ENCODE peak calls at places on chromosomes 11 and 22, in seven cellular contexts. P is PC-9; I is fibroblast of lung; S is CD8-positive, alpha-beta T cell; N is endodermal cell; T is GM23338; Q is sigmoid colon. M is an unnamed sample. For H3K4me1 and H3K27me3, the result is how much of the 10 kb centered on the place peaks cover.

GRCh38 chr11:132064987-132065620 is 694.7 kb downstream of the NTM start:
- DNase-seq in T (no peak), Q (no peak), S (no peak), P (no peak), N (no peak), I (peak), M (no peak)

GRCh38 chr11:47786373-47786772 is 19.2 kb upstream of the FNBP4 start:
- DNase-seq in I (peak), T (no peak), Q (no peak), S (no peak), P (no peak), N (no peak), M (no peak)

GRCh38 chr11:100585728-100586127 is 101.4 kb upstream of the ARHGAP42 start:
- DNase-seq in I (no peak), Q (no peak), P (no peak), T (no peak), N (no peak), S (no peak), M (no peak)

GRCh38 chr11:45432100-45432499 is 146.0 kb upstream of the SYT13 start:
- DNase-seq in T (peak), P (no peak), N (peak), Q (no peak), S (no peak), I (no peak), M (no peak)

GRCh38 chr11:23840872-23841271 is 656.0 kb upstream of the LUZP2 start:
- DNase-seq in N (no peak), T (no peak), P (no peak), I (no peak), S (no peak), Q (no peak), M (no peak)

GRCh38 chr11:76601272-76601671 is 69.3 kb downstream of the LRRC32 start:
- DNase-seq in Q (no peak), S (no peak), N (no peak), P (no peak), T (no peak), I (no peak), M (peak)

GRCh38 chr22:19929586-19930302 is 11.8 kb upstream of the COMT start:
- DNase-seq in Q (no peak), S (no peak), I (no peak), T (no peak), P (no peak), N (no peak), M (no peak)

GRCh38 chr11:8934735-8935478 is 2.2 kb upstream of the C11orf16 start:
- DNase-seq in T (peak), Q (no peak), S (no peak), I (peak), N (peak), P (peak), M (no peak)

GRCh38 chr11:119055901-119056300 is 1.1 kb downstream of the HYOU1 start:
- DNase-seq in P (no peak), I (peak), Q (no peak), N (peak), T (peak), S (no peak), M (no peak)

GRCh38 chr11:48047616-48048015 is 67.3 kb downstream of the PTPRJ start:
- DNase-seq in T (no peak), Q (no peak), S (no peak), P (no peak), N (no peak), I (peak), M (no peak)

GRCh38 chr11:119126675-119127268 is 5.4 kb downstream of the HINFP start:
- DNase-seq in P (no peak), Q (no peak), N (no peak), S (no peak), I (no peak), T (no peak), M (no peak)

GRCh38 chr22:38751422-38752346 is 4.1 kb downstream of the SUN2 start:
- DNase-seq in I (peak), T (no peak), N (no peak), P (peak), Q (no peak), S (peak), M (peak)

GRCh38 chr11:70108250-70108649 is 30.1 kb downstream of the ANO1 start:
- DNase-seq in I (peak), T (no peak), N (no peak), Q (peak), S (no peak), P (no peak), M (no peak)

GRCh38 chr11:30533445-30533947 is 52.7 kb downstream of the MPPED2 start:
- DNase-seq in P (no peak), Q (no peak), T (no peak), I (no peak), S (no peak), N (no peak), M (no peak)

GRCh38 chr11:76656087-76656531 is 14.4 kb downstream of the LRRC32 start:
- DNase-seq in T (no peak), Q (peak), I (no peak), P (no peak), N (peak), S (no peak), M (peak)

GRCh38 chr11:95337175-95337957 is 106.4 kb upstream of the SESN3 start:
- DNase-seq in N (peak), S (peak), T (peak), I (peak), P (no peak), Q (peak), M (peak)

GRCh38 chr22:46084943-46085830 is 65.1 kb upstream of the PPARA start:
- DNase-seq in N (no peak), P (no peak), T (no peak), Q (peak), I (peak), S (no peak), M (peak)

GRCh38 chr11:111561801-111562325 is 21.3 kb downstream of the LAYN start:
- DNase-seq in S (no peak), I (peak), P (peak), T (peak), N (no peak), Q (no peak), M (no peak)

GRCh38 chr22:48644997-48645396 is 1182.7 kb downstream of the BRD1 start:
- DNase-seq in Q (no peak), I (no peak), S (no peak), T (no peak), P (no peak), N (no peak), M (no peak)

GRCh38 chr22:32634424-32634981 is 159.9 kb downstream of the FBXO7 start:
- DNase-seq in Q (no peak), S (no peak), P (no peak), T (no peak), I (no peak), N (no peak), M (no peak)

GRCh38 chr22:38238519-38239051 is 34.2 kb downstream of the TMEM184B start:
- DNase-seq in S (no peak), T (no peak), P (no peak), Q (peak), N (no peak), I (no peak), M (no peak)

GRCh38 chr11:94325681-94326080 is 21.3 kb downstream of the IZUMO1R start:
- DNase-seq in Q (no peak), P (no peak), I (no peak), N (peak), T (peak), S (peak), M (peak)

GRCh38 chr11:92765965-92766371 is 203.5 kb upstream of the MTNR1B start:
- DNase-seq in T (peak), Q (no peak), S (no peak), P (peak), I (peak), N (peak), M (peak)

GRCh38 chr11:75814369-75814685 is 683 bp upstream of the UVRAG start:
- DNase-seq in S (no peak), Q (no peak), P (no peak), N (no peak), I (no peak), T (no peak), M (no peak)

GRCh38 chr22:36925388-36926290 is 12.2 kb downstream of the CSF2RB start:
- DNase-seq in S (no peak), T (no peak), I (peak), N (peak), P (peak), Q (no peak), M (no peak)

GRCh38 chr11:128502736-128503135 is 84.6 kb downstream of the ETS1 start:
- DNase-seq in I (peak), S (no peak), P (peak), Q (no peak), T (no peak), N (no peak), M (no peak)

GRCh38 chr11:108009497-108010360 is 1.0 kb downstream of the CUL5 start:
- DNase-seq in N (no peak), P (no peak), S (no peak), Q (no peak), T (peak), I (peak), M (peak)

GRCh38 chr22:47793304-47794101 is 1031.1 kb downstream of the TBC1D22A start:
- DNase-seq in T (no peak), Q (no peak), I (no peak), N (peak), S (no peak), P (no peak), M (no peak)

GRCh38 chr11:9260182-9261146 is 4.7 kb downstream of the DENND5A start:
- DNase-seq in T (peak), P (no peak), S (no peak), Q (no peak), I (no peak), N (no peak), M (no peak)

GRCh38 chr11:60193687-60194433 is 11.0 kb upstream of the MS4A6A start:
- DNase-seq in T (peak), Q (no peak), P (peak), I (peak), S (peak), N (peak), M (peak)

GRCh38 chr11:67468056-67468455 is 995 bp downstream of the TMEM134 start:
- DNase-seq in T (no peak), S (no peak), I (peak), Q (no peak), N (no peak), P (peak), M (peak)

GRCh38 chr11:67464411-67465189 is 4.5 kb downstream of the TMEM134 start:
- DNase-seq in S (peak), P (peak), N (peak), T (peak), I (peak), Q (peak), M (peak)

GRCh38 chr11:67466962-67467771 is 1.9 kb downstream of the TMEM134 start:
- DNase-seq in I (no peak), N (no peak), T (no peak), Q (no peak), S (no peak), P (no peak), M (no peak)

GRCh38 chr11:67465190-67465522 is 3.9 kb downstream of the TMEM134 start:
- DNase-seq in N (no peak), P (peak), T (peak), Q (no peak), I (no peak), S (no peak), M (peak)

DNA sequence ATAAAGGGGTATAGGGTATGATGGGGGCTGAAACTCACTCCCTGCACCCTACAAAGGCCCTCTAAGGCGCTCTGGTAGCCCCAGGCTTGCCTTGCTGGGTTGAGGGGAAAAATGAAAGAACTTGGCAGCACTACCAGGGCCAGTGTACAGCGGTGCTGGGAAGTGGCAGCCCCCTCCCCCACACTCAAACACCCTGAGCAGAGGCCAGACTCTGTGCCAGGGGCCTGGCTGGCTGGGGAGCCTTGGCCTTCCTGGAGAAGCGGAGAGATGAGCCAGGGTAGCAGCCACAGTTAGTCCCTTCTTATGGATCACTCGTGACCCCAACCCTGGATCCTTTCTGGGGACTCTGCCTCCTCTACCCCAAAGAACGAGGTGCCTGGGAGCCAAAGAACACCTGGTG is 2.7 kb downstream of the TMEM134 start:
- DNase-seq in N (no peak), I (no peak), S (no peak), P (no peak), T (no peak), Q (no peak), M (no peak)
- H3K4me1 ChIP-seq in N (under half), I (under half), S (under half), P (under half), T (under half), Q (under half), M (under half)

DNA sequence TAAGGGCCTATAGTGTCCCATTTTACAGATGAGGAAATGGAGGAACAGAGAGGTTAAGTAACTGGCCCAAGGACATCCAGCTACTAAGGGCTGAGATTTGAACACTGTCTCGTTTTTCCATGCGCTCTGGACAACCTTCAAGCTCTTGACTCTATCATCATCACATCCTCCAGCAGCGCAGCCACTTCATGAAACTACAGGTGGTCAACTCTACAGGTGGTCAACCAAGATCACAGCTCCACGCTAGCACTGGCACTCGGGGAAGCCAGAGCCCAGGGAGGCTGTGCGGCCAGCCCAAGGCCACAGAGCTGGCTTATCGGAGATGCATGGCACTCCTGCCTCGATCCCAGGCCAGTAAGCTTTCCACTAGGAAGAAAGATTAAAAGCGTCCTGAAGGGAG is 40.0 kb downstream of the PHF21B start:
- DNase-seq in N (no peak), S (no peak), Q (no peak), P (no peak), T (no peak), I (no peak), M (no peak)
- H3K27me3 ChIP-seq in N (under half), S (under half), Q (under half), P (half or more), T (under half), I (under half), M (under half)

DNA sequence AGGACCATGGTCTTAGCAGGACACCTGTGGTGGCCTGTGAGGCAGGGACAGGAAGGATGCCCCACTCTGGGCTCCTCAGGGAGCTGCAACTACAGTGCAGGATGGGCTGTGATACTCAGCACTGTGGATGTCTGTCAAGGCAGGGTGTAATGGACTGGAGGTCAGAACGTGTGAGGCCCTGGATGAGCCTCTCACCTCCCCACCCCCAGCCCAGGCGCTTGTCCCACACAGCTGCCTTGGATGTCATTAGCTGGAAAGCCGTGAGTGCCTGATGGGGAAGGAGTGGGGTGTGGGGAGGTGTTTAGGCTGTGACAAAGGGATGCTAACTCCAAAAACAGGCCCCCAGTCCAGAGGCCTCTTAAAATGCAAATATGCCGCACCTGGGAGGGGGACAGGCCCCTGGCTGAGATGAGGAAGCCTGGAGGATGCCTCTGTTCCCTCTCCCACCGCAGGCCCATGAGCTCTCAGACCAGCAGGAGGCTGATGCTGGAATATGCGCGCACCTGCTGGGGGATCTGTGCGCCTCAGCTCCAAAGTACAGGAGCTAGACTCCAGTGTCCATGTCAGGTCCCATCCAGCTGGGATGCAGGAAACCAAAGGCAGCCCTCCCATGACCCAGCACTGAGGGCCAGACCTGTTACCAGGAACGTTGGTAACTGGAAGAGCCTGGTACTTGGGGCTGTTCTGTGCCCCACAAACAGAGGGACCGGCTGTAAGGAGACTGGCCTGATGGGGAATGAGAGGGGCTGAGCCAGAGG is 25.1 kb downstream of the RSPH14 start:
- DNase-seq in T (no peak), N (no peak), P (no peak), S (no peak), Q (no peak), I (no peak), M (no peak)
- TF ChIP-seq CTCF in T (no peak), N (peak), P (no peak), S (no peak), Q (no peak), I (no peak), M (no peak)

GRCh38 chr11:114166897-114167323 is 107.4 kb downstream of the ZBTB16 start:
- DNase-seq in S (no peak), I (peak), N (no peak), P (peak), Q (peak), T (no peak), M (no peak)
- H3K4me1 ChIP-seq in S (half or more), I (under half), N (under half), P (under half), Q (half or more), T (under half), M (half or more)